ENCODE peak calls at places on chromosomes 4 and X, in eight cellular contexts. U, P, R, F, S, K, X and E are unnamed samples.

GRCh38 chr4:104641427-104641826 is 146.7 kb upstream of the CXXC4 start:
- DNase-seq in S (no peak), X (no peak), P (no peak), F (no peak), K (no peak), R (no peak), U (no peak), E (no peak)

GRCh38 chrX:131985526-131986049 is 37.5 kb upstream of the STK26 start:
- DNase-seq in K (peak), S (no peak), U (peak), P (no peak), X (no peak), F (peak), R (no peak), E (no peak)

GRCh38 chr4:163590609-163591264 is 96.2 kb downstream of the TMA16 start:
- DNase-seq in U (no peak), S (no peak), K (no peak), X (no peak), F (peak), P (no peak), R (no peak), E (no peak)

GRCh38 chr4:121822796-121823504 is 733 bp downstream of the CCNA2 start:
- DNase-seq in P (peak), K (peak), S (peak), R (no peak), X (peak), U (peak), F (peak), E (peak)

GRCh38 chr4:78720994-78721677 is 55.0 kb upstream of the BMP2K start:
- DNase-seq in K (no peak), F (no peak), U (no peak), R (no peak), P (no peak), S (peak), X (peak), E (no peak)

GRCh38 chrX:38654302-38654701 is 93.0 kb downstream of the TSPAN7 start:
- DNase-seq in R (no peak), S (no peak), U (peak), P (no peak), F (peak), X (peak), K (peak), E (peak)

GRCh38 chrX:148282504-148282903 is 217.9 kb upstream of the AFF2 start:
- DNase-seq in R (no peak), F (no peak), P (no peak), K (no peak), U (no peak), X (no peak), S (no peak), E (no peak)

GRCh38 chr4:122665148-122665547 is 44.3 kb upstream of the IL21 start:
- DNase-seq in S (no peak), R (no peak), U (no peak), F (no peak), P (no peak), X (no peak), K (no peak), E (peak)

GRCh38 chrX:96563663-96564062 is 121.0 kb upstream of the DIAPH2 start:
- DNase-seq in R (no peak), S (no peak), K (peak), P (no peak), U (no peak), F (peak), X (no peak), E (peak)

GRCh38 chr4:144712775-144713174 is 66.8 kb downstream of the HHIP start:
- DNase-seq in U (no peak), F (no peak), P (no peak), K (no peak), R (no peak), S (no peak), X (no peak), E (peak)

GRCh38 chr4:2258091-2259035 is 3.5 kb downstream of the MXD4 start:
- DNase-seq in K (no peak), X (no peak), S (no peak), U (no peak), P (no peak), F (no peak), R (no peak), E (no peak)

GRCh38 chrX:84907324-84907946 is 96.2 kb upstream of the APOOL start:
- DNase-seq in F (peak), K (peak), U (peak), S (no peak), P (no peak), R (no peak), X (no peak), E (peak)

GRCh38 chr4:151990201-151990600 is 229.4 kb upstream of the GATB start:
- DNase-seq in P (no peak), S (no peak), U (no peak), F (peak), K (peak), R (peak), X (no peak), E (peak)

GRCh38 chrX:1421433-1422134 is 29.7 kb upstream of the SLC25A6 start:
- DNase-seq in P (peak), R (no peak), K (peak), X (no peak), F (no peak), S (no peak), U (no peak), E (no peak)

GRCh38 chrX:31213941-31214340 is 142.1 kb upstream of the FTHL17 start:
- DNase-seq in K (no peak), F (peak), P (no peak), X (peak), R (no peak), U (peak), S (peak), E (peak)

GRCh38 chr4:154132406-154132805 is 343.5 kb upstream of the SFRP2 start:
- DNase-seq in K (no peak), F (no peak), U (no peak), R (no peak), X (no peak), S (no peak), P (no peak), E (peak)

GRCh38 chrX:74383611-74384010 is 37.7 kb upstream of the SLC16A2 start:
- DNase-seq in R (peak), U (peak), P (no peak), X (peak), S (peak), K (peak), F (peak), E (peak)

GRCh38 chrX:30282527-30282926 is 26.7 kb downstream of the NR0B1 start:
- DNase-seq in F (peak), S (no peak), P (no peak), U (no peak), K (peak), X (no peak), R (no peak), E (no peak)

GRCh38 chr4:164056426-164057142 is 562.1 kb downstream of the TMA16 start:
- DNase-seq in X (no peak), P (no peak), F (peak), S (no peak), R (no peak), U (no peak), K (no peak), E (no peak)

GRCh38 chr4:74794341-74794801 is at the start of gene BTC:
- DNase-seq in X (peak), U (peak), R (peak), K (peak), S (peak), P (peak), F (peak), E (peak)

GRCh38 chr4:20474119-20474518 is 222.4 kb downstream of the SLIT2 start:
- DNase-seq in R (no peak), K (no peak), P (no peak), F (peak), U (peak), X (no peak), S (no peak), E (peak)

GRCh38 chrX:74179071-74179470 is 124.9 kb upstream of the ZCCHC13 start:
- DNase-seq in X (no peak), K (peak), F (peak), U (no peak), S (no peak), P (no peak), R (no peak), E (peak)

GRCh38 chr4:140343303-140343702 is 30.1 kb upstream of the SCOC start:
- DNase-seq in R (no peak), P (no peak), S (no peak), K (peak), U (no peak), X (peak), F (peak), E (peak)

GRCh38 chr4:154719087-154719486 is 24.7 kb upstream of the LRAT start:
- DNase-seq in U (no peak), F (peak), R (no peak), P (no peak), S (no peak), X (no peak), K (peak), E (peak)

GRCh38 chrX:1909419-1910206 is 294.8 kb downstream of the ASMT start:
- DNase-seq in X (no peak), P (no peak), S (no peak), K (no peak), R (no peak), U (no peak), F (no peak), E (no peak)

GRCh38 chr4:4225915-4226605 is 669 bp downstream of the OTOP1 start:
- DNase-seq in F (no peak), U (peak), P (no peak), R (no peak), K (no peak), X (no peak), S (no peak), E (peak)

GRCh38 chr4:80335554-80336358 is at the start of gene CFAP299:
- DNase-seq in X (peak), F (peak), P (peak), K (peak), R (peak), S (peak), U (peak), E (peak)

GRCh38 chrX:14529288-14529989 is at the start of gene GLRA2:
- DNase-seq in P (peak), U (peak), R (no peak), S (peak), X (peak), K (peak), F (peak), E (peak)

GRCh38 chrX:110852180-110852579 is 56.6 kb upstream of the CHRDL1 start:
- DNase-seq in P (no peak), X (peak), R (no peak), K (peak), F (peak), U (peak), S (no peak), E (peak)

GRCh38 chr4:20773144-20773997 is 73.1 kb downstream of the PACRGL start:
- DNase-seq in U (peak), X (peak), R (peak), K (peak), P (peak), F (peak), S (peak), E (peak)